ENCODE peak calls at places on chromosomes 11 and 22, in ten cellular contexts. One of them, this sample, is unnamed.

GRCh38 chr11:45031912-45032519 is 81.3 kb upstream of the TP53I11 start:
- DNase-seq in AG04450: no peak
- DNase-seq in esophagus squamous epithelium: no peak
- DNase-seq in AG09309: no peak
- DNase-seq in Caco-2: no peak
- DNase-seq in thyroid gland: no peak
- DNase-seq in fibroblast of pulmonary artery: no peak
- DNase-seq in nephron progenitor cell: no peak
- DNase-seq in fibroblast of lung: no peak
- DNase-seq in omental fat pad: no peak
- DNase-seq in this sample: no peak

GRCh38 chr22:47159592-47159991 is 397.1 kb downstream of the TBC1D22A start:
- DNase-seq in fibroblast of lung: no peak
- DNase-seq in thyroid gland: no peak
- DNase-seq in fibroblast of pulmonary artery: no peak
- DNase-seq in nephron progenitor cell: no peak
- DNase-seq in AG09309: no peak
- DNase-seq in AG04450: no peak
- DNase-seq in Caco-2: no peak
- DNase-seq in omental fat pad: no peak
- DNase-seq in esophagus squamous epithelium: no peak
- DNase-seq in this sample: no peak

GRCh38 chr11:117096973-117097566 is 1.2 kb downstream of the SIK3 start:
- DNase-seq in nephron progenitor cell: no peak
- DNase-seq in fibroblast of lung: no peak
- DNase-seq in omental fat pad: no peak
- DNase-seq in AG04450: no peak
- DNase-seq in AG09309: no peak
- DNase-seq in fibroblast of pulmonary artery: no peak
- DNase-seq in Caco-2: no peak
- DNase-seq in thyroid gland: no peak
- DNase-seq in esophagus squamous epithelium: no peak
- DNase-seq in this sample: no peak

GRCh38 chr11:19953909-19954308 is 206.4 kb downstream of the DBX1 start:
- DNase-seq in AG04450: peak
- DNase-seq in nephron progenitor cell: no peak
- DNase-seq in AG09309: peak
- DNase-seq in Caco-2: peak
- DNase-seq in esophagus squamous epithelium: no peak
- DNase-seq in thyroid gland: peak
- DNase-seq in fibroblast of pulmonary artery: peak
- DNase-seq in fibroblast of lung: peak
- DNase-seq in omental fat pad: no peak
- DNase-seq in this sample: no peak

GRCh38 chr11:2553198-2553597 is 108.4 kb downstream of the KCNQ1 start:
- DNase-seq in Caco-2: no peak
- DNase-seq in omental fat pad: no peak
- DNase-seq in fibroblast of lung: no peak
- DNase-seq in AG04450: no peak
- DNase-seq in AG09309: no peak
- DNase-seq in thyroid gland: no peak
- DNase-seq in esophagus squamous epithelium: no peak
- DNase-seq in fibroblast of pulmonary artery: no peak
- DNase-seq in nephron progenitor cell: no peak
- DNase-seq in this sample: no peak

GRCh38 chr22:37021710-37022482 is 2.4 kb downstream of the MPST start:
- DNase-seq in AG04450: no peak
- DNase-seq in AG09309: no peak
- DNase-seq in esophagus squamous epithelium: no peak
- DNase-seq in thyroid gland: peak
- DNase-seq in fibroblast of pulmonary artery: peak
- DNase-seq in nephron progenitor cell: peak
- DNase-seq in omental fat pad: no peak
- DNase-seq in fibroblast of lung: peak
- DNase-seq in Caco-2: no peak
- DNase-seq in this sample: peak

GRCh38 chr22:28181332-28181731 is 262.3 kb upstream of the PITPNB start:
- DNase-seq in omental fat pad: no peak
- DNase-seq in AG04450: no peak
- DNase-seq in AG09309: peak
- DNase-seq in esophagus squamous epithelium: no peak
- DNase-seq in fibroblast of lung: peak
- DNase-seq in thyroid gland: no peak
- DNase-seq in nephron progenitor cell: no peak
- DNase-seq in fibroblast of pulmonary artery: peak
- DNase-seq in Caco-2: no peak
- DNase-seq in this sample: no peak

GRCh38 chr11:118907051-118907748 is 18.5 kb downstream of the BCL9L start:
- DNase-seq in nephron progenitor cell: peak
- DNase-seq in fibroblast of lung: peak
- DNase-seq in Caco-2: peak
- DNase-seq in AG04450: no peak
- DNase-seq in AG09309: no peak
- DNase-seq in esophagus squamous epithelium: no peak
- DNase-seq in fibroblast of pulmonary artery: peak
- DNase-seq in omental fat pad: peak
- DNase-seq in thyroid gland: peak
- DNase-seq in this sample: peak

GRCh38 chr22:31537019-31537535 is 40.7 kb downstream of the SFI1 start:
- DNase-seq in omental fat pad: no peak
- DNase-seq in esophagus squamous epithelium: no peak
- DNase-seq in nephron progenitor cell: no peak
- DNase-seq in Caco-2: no peak
- DNase-seq in fibroblast of lung: no peak
- DNase-seq in thyroid gland: no peak
- DNase-seq in AG09309: no peak
- DNase-seq in fibroblast of pulmonary artery: peak
- DNase-seq in AG04450: no peak
- DNase-seq in this sample: no peak

GRCh38 chr11:121590772-121591404 is 138.1 kb upstream of the SORL1-AS1 start:
- DNase-seq in thyroid gland: no peak
- DNase-seq in fibroblast of lung: no peak
- DNase-seq in AG04450: no peak
- DNase-seq in Caco-2: no peak
- DNase-seq in fibroblast of pulmonary artery: no peak
- DNase-seq in AG09309: no peak
- DNase-seq in nephron progenitor cell: no peak
- DNase-seq in omental fat pad: no peak
- DNase-seq in esophagus squamous epithelium: no peak
- DNase-seq in this sample: no peak

GRCh38 chr11:133522344-133522743 is 10.0 kb downstream of the OPCML start:
- DNase-seq in fibroblast of lung: no peak
- DNase-seq in AG04450: no peak
- DNase-seq in thyroid gland: no peak
- DNase-seq in Caco-2: no peak
- DNase-seq in nephron progenitor cell: no peak
- DNase-seq in esophagus squamous epithelium: no peak
- DNase-seq in omental fat pad: no peak
- DNase-seq in fibroblast of pulmonary artery: no peak
- DNase-seq in AG09309: no peak
- DNase-seq in this sample: no peak

GRCh38 chr11:123357990-123358827 is 71.9 kb upstream of the GRAMD1B start:
- DNase-seq in AG09309: peak
- DNase-seq in fibroblast of pulmonary artery: peak
- DNase-seq in thyroid gland: peak
- DNase-seq in fibroblast of lung: peak
- DNase-seq in esophagus squamous epithelium: no peak
- DNase-seq in AG04450: no peak
- DNase-seq in omental fat pad: no peak
- DNase-seq in Caco-2: no peak
- DNase-seq in nephron progenitor cell: peak
- DNase-seq in this sample: no peak

GRCh38 chr11:128341280-128341679 is 246.1 kb downstream of the ETS1 start:
- DNase-seq in thyroid gland: no peak
- DNase-seq in AG04450: no peak
- DNase-seq in fibroblast of lung: no peak
- DNase-seq in esophagus squamous epithelium: no peak
- DNase-seq in omental fat pad: no peak
- DNase-seq in Caco-2: no peak
- DNase-seq in fibroblast of pulmonary artery: no peak
- DNase-seq in nephron progenitor cell: no peak
- DNase-seq in AG09309: no peak
- DNase-seq in this sample: no peak

GRCh38 chr22:36232715-36233401 is 6.5 kb downstream of the APOL2 start:
- DNase-seq in fibroblast of pulmonary artery: no peak
- DNase-seq in esophagus squamous epithelium: no peak
- DNase-seq in AG09309: no peak
- DNase-seq in thyroid gland: no peak
- DNase-seq in omental fat pad: no peak
- DNase-seq in AG04450: no peak
- DNase-seq in fibroblast of lung: no peak
- DNase-seq in Caco-2: no peak
- DNase-seq in nephron progenitor cell: no peak
- DNase-seq in this sample: no peak

DNA sequence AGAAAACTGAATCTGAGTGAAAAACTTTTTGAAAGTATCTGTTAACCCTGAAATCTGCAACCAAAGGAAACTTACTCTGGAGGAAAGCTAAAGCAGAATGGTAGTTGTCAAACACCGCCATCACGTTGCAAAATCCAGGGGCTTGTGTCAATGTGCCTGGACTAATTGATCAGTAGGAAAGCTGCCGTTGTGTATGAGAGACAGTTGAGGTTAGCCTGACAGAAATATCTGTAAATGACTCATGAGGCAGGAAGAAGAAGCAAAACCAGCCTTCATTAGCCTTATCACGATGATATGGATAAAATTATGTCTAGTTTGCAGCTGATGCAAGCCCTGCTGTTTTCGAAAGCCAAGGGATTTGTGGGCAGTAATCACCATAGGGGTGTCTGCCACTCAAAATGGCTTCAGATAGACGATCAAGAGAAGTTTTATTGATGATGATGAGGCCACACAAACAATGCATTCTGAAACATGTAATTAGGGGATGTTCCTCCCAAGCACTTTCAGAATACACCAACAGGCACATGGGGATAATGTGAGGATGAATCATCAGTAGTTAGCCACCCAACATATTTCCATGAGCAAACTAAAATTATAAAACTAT is 8.9 kb downstream of the SCGB1A1 start:
- DNase-seq in thyroid gland: no peak
- DNase-seq in esophagus squamous epithelium: no peak
- DNase-seq in AG04450: no peak
- DNase-seq in omental fat pad: no peak
- DNase-seq in nephron progenitor cell: no peak
- DNase-seq in Caco-2: no peak
- DNase-seq in AG09309: no peak
- DNase-seq in fibroblast of lung: peak
- DNase-seq in fibroblast of pulmonary artery: peak
- DNase-seq in this sample: no peak
- TF ChIP-seq CTCF in thyroid gland: no peak
- TF ChIP-seq CTCF in esophagus squamous epithelium: no peak
- TF ChIP-seq CTCF in AG04450: no peak
- TF ChIP-seq CTCF in omental fat pad: no peak
- TF ChIP-seq CTCF in nephron progenitor cell: no peak
- TF ChIP-seq CTCF in Caco-2: no peak
- TF ChIP-seq CTCF in AG09309: no peak
- TF ChIP-seq CTCF in fibroblast of lung: no peak
- TF ChIP-seq CTCF in fibroblast of pulmonary artery: no peak
- TF ChIP-seq CTCF in this sample: no peak

DNA sequence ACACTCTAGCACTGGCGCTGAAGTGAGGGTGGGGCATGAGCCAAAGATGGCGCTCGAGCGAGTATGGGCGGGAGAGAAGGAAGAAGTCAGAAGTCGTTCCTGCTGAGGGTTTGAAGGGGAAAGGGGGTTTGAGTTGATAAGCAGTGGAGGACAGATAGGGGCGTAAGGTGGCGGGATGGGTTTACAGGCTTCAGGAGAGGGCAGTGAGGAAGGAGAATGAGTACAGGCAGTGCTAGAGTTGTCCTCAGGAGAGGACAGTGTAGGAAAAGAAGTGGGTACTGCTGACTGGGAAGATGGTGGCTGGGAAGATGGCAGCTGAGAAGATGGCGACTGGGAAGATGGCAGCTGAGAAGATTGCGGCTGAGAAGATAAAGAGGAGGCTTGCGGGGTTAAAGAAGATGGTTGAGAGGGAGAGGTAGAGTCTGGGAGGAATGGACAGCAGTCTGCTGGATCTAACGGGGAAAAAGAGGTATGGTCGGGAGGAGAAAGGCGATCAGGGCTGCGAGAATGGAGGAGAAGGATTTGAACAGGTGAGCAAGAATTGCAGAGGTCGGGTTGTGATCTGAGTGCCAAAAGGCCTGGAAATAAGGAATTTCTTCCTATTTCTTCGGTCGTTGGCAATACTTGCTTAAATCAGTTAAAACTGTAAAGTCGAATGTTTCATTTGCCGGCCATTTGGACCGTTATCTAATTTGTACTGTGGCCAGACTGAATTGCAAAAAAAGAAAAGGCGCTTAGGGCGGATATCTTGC is 5.2 kb downstream of the PPFIBP2 start:
- DNase-seq in AG04450: no peak
- DNase-seq in fibroblast of pulmonary artery: no peak
- DNase-seq in fibroblast of lung: no peak
- DNase-seq in esophagus squamous epithelium: no peak
- DNase-seq in omental fat pad: no peak
- DNase-seq in Caco-2: no peak
- DNase-seq in AG09309: no peak
- DNase-seq in nephron progenitor cell: no peak
- DNase-seq in thyroid gland: no peak
- DNase-seq in this sample: no peak
- TF ChIP-seq CTCF in AG04450: no peak
- TF ChIP-seq CTCF in fibroblast of pulmonary artery: no peak
- TF ChIP-seq CTCF in fibroblast of lung: no peak
- TF ChIP-seq CTCF in esophagus squamous epithelium: no peak
- TF ChIP-seq CTCF in omental fat pad: no peak
- TF ChIP-seq CTCF in Caco-2: no peak
- TF ChIP-seq CTCF in AG09309: no peak
- TF ChIP-seq CTCF in nephron progenitor cell: no peak
- TF ChIP-seq CTCF in thyroid gland: no peak
- TF ChIP-seq CTCF in this sample: no peak

DNA sequence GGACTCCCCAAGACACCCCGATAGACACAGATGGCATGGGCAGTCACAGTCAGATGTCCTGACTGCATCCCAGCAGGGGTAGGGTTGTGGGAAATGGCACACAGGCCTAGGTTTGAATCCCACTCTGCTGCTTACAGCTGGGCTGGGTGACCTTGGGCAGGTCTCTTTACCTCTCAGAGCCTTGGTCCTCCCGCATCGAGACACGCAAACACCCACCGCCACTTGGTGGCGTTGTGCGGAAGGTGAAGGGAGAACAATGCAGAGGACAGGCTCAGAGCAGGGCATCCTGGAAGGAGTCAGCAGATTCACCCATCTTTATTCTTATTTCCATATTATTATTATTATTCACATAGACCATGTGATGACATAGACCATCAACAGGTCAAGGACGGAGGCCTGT is 140.5 kb downstream of the MIAT start:
- DNase-seq in Caco-2: no peak
- DNase-seq in thyroid gland: no peak
- DNase-seq in AG09309: no peak
- DNase-seq in esophagus squamous epithelium: no peak
- DNase-seq in omental fat pad: no peak
- DNase-seq in fibroblast of lung: no peak
- DNase-seq in fibroblast of pulmonary artery: no peak
- DNase-seq in nephron progenitor cell: no peak
- DNase-seq in AG04450: no peak
- DNase-seq in this sample: no peak
- TF ChIP-seq CTCF in Caco-2: no peak
- TF ChIP-seq CTCF in thyroid gland: no peak
- TF ChIP-seq CTCF in AG09309: peak
- TF ChIP-seq CTCF in esophagus squamous epithelium: no peak
- TF ChIP-seq CTCF in omental fat pad: no peak
- TF ChIP-seq CTCF in fibroblast of lung: no peak
- TF ChIP-seq CTCF in fibroblast of pulmonary artery: no peak
- TF ChIP-seq CTCF in nephron progenitor cell: no peak
- TF ChIP-seq CTCF in AG04450: no peak
- TF ChIP-seq CTCF in this sample: no peak

GRCh38 chr11:257766-258493 is 20.3 kb upstream of the NLRP6 start:
- DNase-seq in Caco-2: peak
- DNase-seq in fibroblast of lung: no peak
- DNase-seq in fibroblast of pulmonary artery: no peak
- DNase-seq in AG04450: no peak
- DNase-seq in AG09309: no peak
- DNase-seq in thyroid gland: no peak
- DNase-seq in nephron progenitor cell: no peak
- DNase-seq in omental fat pad: no peak
- DNase-seq in esophagus squamous epithelium: no peak
- DNase-seq in this sample: no peak
- TF ChIP-seq CTCF in Caco-2: peak
- TF ChIP-seq CTCF in fibroblast of lung: no peak
- TF ChIP-seq CTCF in fibroblast of pulmonary artery: peak
- TF ChIP-seq CTCF in AG04450: no peak
- TF ChIP-seq CTCF in AG09309: peak
- TF ChIP-seq CTCF in thyroid gland: no peak
- TF ChIP-seq CTCF in nephron progenitor cell: no peak
- TF ChIP-seq CTCF in omental fat pad: no peak
- TF ChIP-seq CTCF in esophagus squamous epithelium: no peak
- TF ChIP-seq CTCF in this sample: no peak

This sample was measured in natural killer cell.